ENCODE peak calls at places on chromosome 14, in eight cellular contexts. E, J, N, O, M, Z, P and H are unnamed samples.

GRCh38 chr14:85528882-85529585 is 910 bp upstream of the FLRT2 start:
- DNase-seq in J (peak; percentile 54), M (peak; percentile 13), N (no peak), P (peak; percentile 30), Z (no peak), E (no peak), O (no peak), H (no peak)

GRCh38 chr14:77612011-77612620 is 4.3 kb downstream of the SPTLC2 start:
- DNase-seq in O (no peak), E (no peak), M (no peak), N (no peak), P (no peak), Z (no peak), J (no peak), H (no peak)

GRCh38 chr14:81192594-81192993 is 28.2 kb downstream of the GTF2A1 start:
- DNase-seq in M (no peak), E (no peak), O (no peak), N (no peak), J (no peak), Z (no peak), P (no peak), H (no peak)

GRCh38 chr14:61262082-61262481 is 19.1 kb downstream of the TMEM30B start:
- DNase-seq in J (no peak), E (no peak), M (no peak), O (no peak), N (no peak), Z (no peak), P (no peak), H (no peak)

GRCh38 chr14:73850940-73851339 is 691 bp upstream of the PTGR2 start:
- DNase-seq in M (no peak), P (no peak), E (no peak), J (no peak), Z (no peak), O (no peak), N (no peak), H (no peak)

GRCh38 chr14:92481811-92482559 is 31.6 kb upstream of the RIN3 start:
- DNase-seq in J (no peak), N (no peak), Z (no peak), M (no peak), O (no peak), E (no peak), P (no peak), H (no peak)

GRCh38 chr14:94171208-94171607 is 2.9 kb upstream of the PPP4R4 start:
- DNase-seq in E (no peak), P (peak; percentile 57), M (no peak), N (no peak), Z (no peak), O (no peak), J (no peak), H (no peak)

GRCh38 chr14:61147898-61148549 is 133.1 kb downstream of the TMEM30B start:
- DNase-seq in Z (no peak), M (no peak), O (no peak), J (no peak), P (peak; percentile 82), N (no peak), E (no peak), H (no peak)

GRCh38 chr14:72677664-72678063 is 216.2 kb downstream of the DPF3 start:
- DNase-seq in N (no peak), M (no peak), E (no peak), Z (no peak), O (no peak), J (no peak), P (no peak), H (no peak)

GRCh38 chr14:50829472-50830043 is 1.4 kb downstream of the NIN start:
- DNase-seq in J (no peak), Z (no peak), M (no peak), N (no peak), P (no peak), E (no peak), O (no peak), H (no peak)

GRCh38 chr14:97100306-97100705 is 303.1 kb downstream of the VRK1 start:
- DNase-seq in M (no peak), E (no peak), P (no peak), O (no peak), J (no peak), Z (no peak), N (no peak), H (no peak)

GRCh38 chr14:61553730-61554641 is 141.3 kb upstream of the HIF1A start:
- DNase-seq in O (no peak), M (no peak), N (no peak), Z (no peak), P (no peak), J (no peak), E (no peak), H (no peak)

GRCh38 chr14:52131640-52132320 is 62.9 kb upstream of the NID2 start:
- DNase-seq in P (peak; percentile 71), O (peak; percentile 63), E (peak; percentile 83), M (no peak), N (peak; percentile 55), J (peak; percentile 82), Z (peak; percentile 0), H (peak; percentile 75)

GRCh38 chr14:81400852-81401251 is 728 bp upstream of the STON2 start:
- DNase-seq in O (no peak), N (no peak), P (peak; percentile 85), M (peak; percentile 58), E (peak; percentile 81), Z (no peak), J (peak; percentile 74), H (no peak)

GRCh38 chr14:96400495-96400894 is 8.6 kb downstream of the AK7 start:
- DNase-seq in N (no peak), M (no peak), E (no peak), J (no peak), Z (no peak), P (no peak), O (no peak), H (no peak)

GRCh38 chr14:63394432-63394831 is 75.7 kb upstream of the GPHB5 start:
- DNase-seq in O (no peak), E (no peak), P (no peak), M (no peak), J (no peak), N (no peak), Z (no peak), H (no peak)

GRCh38 chr14:102418169-102418852 is 55.6 kb downstream of the TECPR2 start:
- DNase-seq in N (no peak), Z (no peak), J (no peak), P (no peak), E (peak; percentile 68), O (no peak), M (no peak), H (no peak)
- H3K27ac ChIP-seq in N (no peak overlapping the region), Z (no peak overlapping the region), J (no peak overlapping the region), P (no peak overlapping the region), E (no peak overlapping the region), O (no peak overlapping the region), M (no peak overlapping the region), H (no peak overlapping the region)

DNA sequence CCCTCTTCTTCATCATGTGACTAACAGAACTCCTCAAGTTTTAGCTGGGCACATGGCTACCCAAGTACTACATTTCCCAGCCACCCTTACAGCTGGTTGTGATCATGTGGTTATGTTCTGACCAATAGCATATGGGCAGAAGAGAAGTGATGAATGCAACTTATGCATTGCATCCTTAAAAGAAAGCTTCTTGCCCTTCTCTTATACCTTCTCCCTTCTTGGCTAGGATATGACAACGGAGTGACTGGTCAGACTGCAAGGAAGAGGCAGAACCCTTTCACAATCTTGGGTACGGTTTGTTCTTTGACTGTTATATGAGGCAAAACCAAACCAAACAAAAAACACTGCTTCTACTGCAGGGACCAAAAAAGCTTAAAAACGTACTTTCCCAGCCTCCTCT is 66.5 kb upstream of the MAX start:
- DNase-seq in M (no peak), E (no peak), J (no peak), N (no peak), Z (no peak), P (no peak), O (no peak), H (no peak)
- H3K4me1 ChIP-seq in M (peaks cover 7% of the 10 kb centered on the region), E (peaks cover 1% of the 10 kb centered on the region), J (peaks cover 2% of the 10 kb centered on the region), N (no peaks in the 10 kb centered on the region), Z (peaks cover 9% of the 10 kb centered on the region), P (no peaks in the 10 kb centered on the region), O (no peaks in the 10 kb centered on the region), H (no peaks in the 10 kb centered on the region)

DNA sequence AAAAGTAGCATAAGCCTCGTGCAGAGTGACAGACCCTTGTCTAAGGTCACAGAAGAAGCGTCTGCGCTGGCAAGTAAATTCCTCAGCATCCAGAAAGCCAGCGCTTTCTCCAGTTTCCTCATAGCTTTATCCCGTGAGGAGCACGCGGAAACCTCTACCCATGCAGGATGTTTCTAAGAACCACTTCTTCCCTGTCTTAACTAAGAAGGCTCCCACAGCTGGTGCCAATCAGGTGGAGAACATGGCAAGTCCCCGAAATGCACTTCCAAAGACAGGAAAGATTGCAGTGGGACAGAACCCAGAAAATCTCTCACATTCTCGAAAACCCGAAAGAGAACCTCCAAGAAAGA is 968 bp upstream of the ARID4A start:
- DNase-seq in P (peak; percentile 54), E (no peak), N (no peak), Z (no peak), M (peak; percentile 58), O (no peak), J (no peak), H (no peak)
- H3K4me3 ChIP-seq in P (peak overlapping the region; percentile 95), E (peak overlapping the region; percentile 56), N (peak overlapping the region; percentile 99), Z (peak overlapping the region; percentile 99), M (peak overlapping the region; percentile 78), O (peak overlapping the region; percentile 85), J (peak overlapping the region; percentile 100), H (peak overlapping the region; percentile 97)

GRCh38 chr14:23147676-23148075 is 28.6 kb upstream of the CEBPE start:
- DNase-seq in N (no peak), E (no peak), M (no peak), P (no peak), Z (no peak), J (peak; percentile 66), O (no peak), H (no peak)
- H3K27ac ChIP-seq in N (no peak overlapping the region), E (no peak overlapping the region), M (no peak overlapping the region), P (peak overlapping the region; percentile 23), Z (no peak overlapping the region), J (no peak overlapping the region), O (no peak overlapping the region), H (no peak overlapping the region)

DNA sequence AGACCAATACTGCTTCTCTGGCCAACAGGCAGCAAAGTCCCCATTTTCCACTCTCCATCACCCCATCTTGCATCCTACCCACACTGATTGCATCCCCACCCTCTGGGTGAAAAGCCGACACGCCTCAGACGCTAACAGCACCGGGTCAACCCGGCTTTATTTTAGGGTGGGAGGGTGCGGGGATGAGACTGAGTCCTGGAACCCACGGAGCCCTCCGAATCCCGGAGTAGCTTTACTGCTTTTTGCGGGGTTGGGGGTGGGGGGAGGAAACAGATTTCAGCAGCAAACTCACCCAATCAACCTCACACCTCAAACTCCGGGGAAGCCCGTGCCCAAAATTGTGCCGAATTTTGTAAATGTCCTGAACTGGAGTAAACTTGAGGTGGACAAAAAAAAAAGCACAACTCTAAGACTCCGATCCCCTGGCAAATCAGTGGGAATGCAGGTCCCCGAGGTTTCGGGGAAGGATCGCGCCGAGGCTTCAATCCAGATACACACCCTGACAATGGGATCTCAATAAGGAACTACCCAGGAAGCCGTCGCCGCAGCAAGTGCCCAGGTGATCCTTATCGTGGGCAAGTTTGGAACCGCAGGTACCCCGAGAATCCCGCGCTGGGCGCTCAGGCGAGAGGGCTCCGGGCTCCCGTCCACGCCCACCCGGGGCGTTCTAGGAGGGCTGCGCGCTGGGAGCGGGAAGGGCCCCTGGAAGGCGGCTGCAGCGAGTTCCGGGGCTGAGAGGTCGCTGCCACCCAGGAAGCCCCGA is 1.1 kb downstream of the GCH1 start:
- DNase-seq in E (no peak), P (no peak), J (no peak), Z (peak; percentile 6), M (no peak), O (peak; percentile 52), N (no peak), H (no peak)
- H3K4me1 ChIP-seq in E (no peaks in the 10 kb centered on the region), P (no peaks in the 10 kb centered on the region), J (no peaks in the 10 kb centered on the region), Z (peaks cover 21% of the 10 kb centered on the region), M (peaks cover 22% of the 10 kb centered on the region), O (peaks cover 11% of the 10 kb centered on the region), N (peaks cover 4% of the 10 kb centered on the region), H (no peaks in the 10 kb centered on the region)